ENCODE peak calls at places on chromosomes 16 and 17, in four cellular contexts. R is mesenchymal stem cell, T is IMR-90, Z is mesendoderm. P is an unnamed sample.

GRCh38 chr16:2515180-2515803 is 1.5 kb downstream of the ATP6V0C start:
- DNase-seq in R (peak), T (no peak), Z (no peak), P (no peak)

GRCh38 chr17:69286257-69286656 is 40.7 kb downstream of the ABCA5 start:
- DNase-seq in R (no peak), T (no peak), Z (no peak), P (peak)

GRCh38 chr17:21382560-21383495 is 6.7 kb downstream of the KCNJ12 start:
- DNase-seq in R (no peak), T (no peak), Z (no peak), P (no peak)

GRCh38 chr17:16918443-16918842 is 53.5 kb downstream of the TNFRSF13B start:
- DNase-seq in R (no peak), T (no peak), Z (no peak), P (no peak)

GRCh38 chr16:1812732-1813163 is 13.9 kb downstream of the HAGH start:
- DNase-seq in R (peak), T (peak), Z (peak), P (peak)

GRCh38 chr16:1903220-1903574 is 15.0 kb downstream of the HS3ST6 start:
- DNase-seq in R (no peak), T (no peak), Z (no peak), P (no peak)

GRCh38 chr17:67336859-67337258 is 29.5 kb downstream of the PSMD12 start:
- DNase-seq in R (no peak), T (no peak), Z (no peak), P (no peak)

GRCh38 chr16:65521685-65522338 is 399.9 kb upstream of the CDH11 start:
- DNase-seq in R (no peak), T (no peak), Z (peak), P (no peak)

GRCh38 chr16:86901483-86901882 is 323.1 kb downstream of the FOXL1 start:
- DNase-seq in R (peak), T (peak), Z (peak), P (no peak)

GRCh38 chr17:17545031-17545820 is 46.3 kb downstream of the PEMT start:
- DNase-seq in R (no peak), T (peak), Z (no peak), P (no peak)

GRCh38 chr17:27327397-27327796 is 33.5 kb downstream of the WSB1 start:
- DNase-seq in R (no peak), T (no peak), Z (no peak), P (no peak)

GRCh38 chr17:6948562-6948961 is 47.3 kb upstream of the ALOX12 start:
- DNase-seq in R (no peak), T (no peak), Z (no peak), P (no peak)

GRCh38 chr17:17783121-17783824 is 53.5 kb downstream of the SREBF1 start:
- DNase-seq in R (peak), T (no peak), Z (peak), P (peak)

GRCh38 chr17:9517396-9517795 is 58.2 kb downstream of the STX8 start:
- DNase-seq in R (no peak), T (no peak), Z (peak), P (peak)

GRCh38 chr16:11585460-11586374 is 1.0 kb downstream of the LITAF start:
- DNase-seq in R (peak), T (peak), Z (peak), P (no peak)

GRCh38 chr17:36094232-36094631 is 4.3 kb upstream of the CCL3 start:
- DNase-seq in R (no peak), T (no peak), Z (no peak), P (no peak)
- H3K4ac ChIP-seq in R (no peak), T (no peak), Z (no peak), P (no peak)

GRCh38 chr17:82920150-82920549 is 80.3 kb upstream of the ZNF750 start:
- DNase-seq in R (no peak), T (no peak), Z (no peak), P (no peak)
- H4K8ac ChIP-seq in R (no peak), T (no peak), Z (no peak), P (no peak)

GRCh38 chr17:46013127-46013501 is 14.1 kb downstream of the STH start:
- DNase-seq in R (no peak), T (no peak), Z (no peak), P (no peak)
- H3K18ac ChIP-seq in R (no peak), T (no peak), Z (no peak), P (no peak)

GRCh38 chr16:57271063-57271345 is 13.5 kb downstream of the PLLP start:
- DNase-seq in R (no peak), T (no peak), Z (no peak), P (no peak)

GRCh38 chr16:57273359-57273758 is 11.1 kb downstream of the PLLP start:
- DNase-seq in R (no peak), T (no peak), Z (peak), P (no peak)

GRCh38 chr16:57268804-57269800 is 15.4 kb downstream of the PLLP start:
- DNase-seq in R (no peak), T (peak), Z (peak), P (no peak)

GRCh38 chr16:57271867-57272495 is 12.5 kb downstream of the PLLP start:
- DNase-seq in R (no peak), T (no peak), Z (no peak), P (no peak)

DNA sequence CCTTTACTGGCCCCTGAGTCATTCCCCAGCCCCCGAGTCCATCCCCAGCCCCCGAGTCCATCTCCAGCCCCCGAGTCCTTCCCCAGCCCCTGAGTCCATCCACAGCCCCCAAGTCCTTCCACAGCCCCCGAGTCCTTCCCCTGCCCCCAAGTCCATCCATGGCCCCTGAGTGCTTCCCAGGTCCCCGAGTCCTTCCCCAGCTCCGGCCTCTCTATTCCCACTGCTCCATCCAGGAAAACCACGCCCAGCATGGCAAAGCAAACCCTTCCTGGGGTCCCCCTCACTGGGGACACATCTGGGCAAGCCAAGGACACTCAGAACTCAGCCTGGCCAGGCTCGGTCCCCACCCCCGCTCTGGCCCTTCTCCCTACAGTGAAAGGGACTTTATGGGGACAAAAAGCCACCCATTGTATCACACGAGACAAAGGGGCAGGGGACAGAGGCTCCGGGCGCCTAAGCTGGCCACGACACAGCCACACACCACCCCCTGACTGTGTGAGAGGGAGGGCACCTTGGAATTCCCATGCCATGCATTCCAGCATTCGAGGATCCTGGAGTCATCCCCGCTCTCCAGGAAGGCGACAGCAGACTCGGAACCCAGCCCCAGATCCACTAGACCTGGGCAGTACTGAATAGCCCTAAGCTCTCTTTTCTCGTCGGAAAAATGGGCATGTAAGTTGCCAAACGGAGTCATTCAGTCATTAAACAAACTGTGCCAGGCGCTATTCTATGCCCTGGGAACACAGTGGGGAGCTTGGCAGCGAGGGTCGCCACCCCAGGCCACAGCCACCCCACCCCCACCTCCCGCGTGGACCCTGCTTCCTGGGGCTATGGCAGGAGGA is 14.0 kb downstream of the PLLP start:
- DNase-seq in R (no peak), T (no peak), Z (peak), P (no peak)
- H3K4ac ChIP-seq in R (no peak), T (no peak), Z (no peak), P (no peak)

DNA sequence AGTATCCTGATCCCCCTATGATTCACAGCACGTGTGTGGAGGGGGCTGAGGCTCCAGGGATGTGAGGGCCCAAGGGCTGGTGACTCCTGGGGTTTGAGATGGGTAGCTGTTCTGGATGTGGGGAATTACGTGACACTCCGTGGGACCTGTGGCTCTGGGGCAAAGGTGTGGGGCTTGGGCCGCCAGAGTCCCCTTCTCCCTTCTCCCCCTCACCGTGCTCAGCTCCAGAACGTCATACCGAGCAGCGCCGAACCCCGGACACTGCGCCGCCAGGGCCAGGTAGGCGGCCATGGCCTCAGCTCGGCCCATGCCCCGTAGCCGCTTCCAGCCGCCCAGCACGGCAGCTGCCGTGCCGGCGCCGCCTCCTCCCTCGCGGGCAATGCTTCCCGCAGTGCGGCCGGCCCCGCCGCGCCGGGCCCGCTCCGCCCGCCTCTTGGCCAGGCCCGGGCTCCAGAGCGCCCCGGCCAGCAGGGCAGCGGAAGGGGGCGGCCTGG is 7.0 kb downstream of the PLEKHH3 start:
- DNase-seq in R (no peak), T (no peak), Z (no peak), P (no peak)
- H4K8ac ChIP-seq in R (peak), T (no peak), Z (no peak), P (peak)

DNA sequence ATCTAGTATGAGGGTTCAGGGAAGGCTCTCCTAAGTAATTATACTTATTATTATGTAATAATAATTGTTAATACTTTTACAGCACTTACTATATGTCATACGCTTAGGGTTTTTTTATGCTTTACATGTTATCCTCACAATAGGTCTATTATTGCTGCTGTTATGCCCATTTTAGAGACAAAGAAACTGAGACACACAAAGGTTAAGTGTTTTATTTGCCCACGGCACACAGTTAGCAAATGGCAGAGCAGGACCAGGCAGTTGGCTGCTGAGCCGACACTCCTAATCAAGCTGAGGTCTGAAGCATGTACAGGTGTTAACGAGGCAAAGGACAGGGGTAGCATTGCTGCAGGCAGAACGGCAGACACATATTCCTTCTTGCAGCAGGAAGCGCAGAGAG is 443.5 kb downstream of the GRIN2A start:
- DNase-seq in R (no peak), T (no peak), Z (peak), P (no peak)
- H3K18ac ChIP-seq in R (no peak), T (no peak), Z (no peak), P (no peak)